ENCODE peak calls at places on chromosome 21, in four cellular contexts. W is MM.1S; B is GM23338; C is naive thymus-derived CD4-positive, alpha-beta T cell. G is an unnamed sample.
A peak's percentile ranks its signal among the peaks of the same experiment; 100 is the strongest.

GRCh38 chr21:31873696-31874599 is 1.1 kb downstream of the HUNK start:
- DNase-seq in W (peak; percentile 60), B (peak; percentile 73), C (peak; percentile 65), G (peak; percentile 46)

GRCh38 chr21:31078796-31079195 is 40.5 kb upstream of the KRTAP19-8 start:
- DNase-seq in W (no peak), B (no peak), C (no peak), G (no peak)

GRCh38 chr21:29586696-29587095 is 288.0 kb downstream of the BACH1 start:
- DNase-seq in W (no peak), B (no peak), C (no peak), G (no peak)

GRCh38 chr21:28805885-28806284 is 186.8 kb downstream of the LTN1 start:
- DNase-seq in W (no peak), B (no peak), C (no peak), G (peak; percentile 31)

GRCh38 chr21:29080454-29080930 is 7.0 kb upstream of the CCT8 start:
- DNase-seq in W (no peak), B (no peak), C (no peak), G (no peak)

GRCh38 chr21:27831821-27832569 is 865.1 kb upstream of the ADAMTS5 start:
- DNase-seq in W (no peak), B (no peak), C (no peak), G (no peak)

GRCh38 chr21:23452384-23453083 is 2154.7 kb downstream of the MRPL39 start:
- DNase-seq in W (peak; percentile 68), B (peak; percentile 83), C (no peak), G (no peak)

GRCh38 chr21:32143222-32143939 is 135.5 kb downstream of the MIS18A start:
- DNase-seq in W (no peak), B (peak; percentile 48), C (no peak), G (peak; percentile 17)

GRCh38 chr21:15062566-15062965 is 2.2 kb downstream of the NRIP1 start:
- DNase-seq in W (peak; percentile 23), B (no peak), C (no peak), G (no peak)

GRCh38 chr21:39087976-39088370 is 95.3 kb downstream of the PSMG1 start:
- DNase-seq in W (no peak), B (no peak), C (no peak), G (no peak)

GRCh38 chr21:40640427-40640826 is 206.5 kb downstream of the DSCAM start:
- DNase-seq in W (no peak), B (no peak), C (no peak), G (no peak)

GRCh38 chr21:36551731-36552457 is 72.0 kb upstream of the CLDN14 start:
- DNase-seq in W (no peak), B (no peak), C (no peak), G (no peak)

GRCh38 chr21:21973806-21974205 is 975.6 kb downstream of the NCAM2 start:
- DNase-seq in W (no peak), B (peak; percentile 63), C (no peak), G (no peak)

GRCh38 chr21:26506951-26507350 is 66.1 kb downstream of the CYYR1 start:
- DNase-seq in W (no peak), B (no peak), C (no peak), G (no peak)

GRCh38 chr21:32415451-32415850 is 2.9 kb downstream of the EVA1C start:
- DNase-seq in W (no peak), B (no peak), C (no peak), G (no peak)

GRCh38 chr21:36744560-36745231 is 45.8 kb downstream of the SIM2 start:
- DNase-seq in W (no peak), B (no peak), C (no peak), G (no peak)

GRCh38 chr21:26918318-26919065 is 48.4 kb downstream of the ADAMTS5 start:
- DNase-seq in W (no peak), B (no peak), C (no peak), G (no peak)

GRCh38 chr21:36209626-36210171 is 53.1 kb downstream of the DOP1B start:
- DNase-seq in W (peak; percentile 78), B (peak; percentile 91), C (no peak), G (no peak)

GRCh38 chr21:26769613-26770188 is 75.5 kb downstream of the ADAMTS1 start:
- DNase-seq in W (no peak), B (peak; percentile 64), C (no peak), G (peak; percentile 32)

GRCh38 chr21:46098303-46099141 is 610 bp downstream of the COL6A2 start:
- DNase-seq in W (no peak), B (peak; percentile 62), C (peak; percentile 24), G (peak; percentile 56)

GRCh38 chr21:33492571-33492970 is 1.1 kb upstream of the DNAJC28 start:
- DNase-seq in W (no peak), B (no peak), C (no peak), G (no peak)

GRCh38 chr21:24290151-24290833 is 1317.0 kb downstream of the MRPL39 start:
- DNase-seq in W (peak; percentile 75), B (no peak), C (peak; percentile 23), G (no peak)

GRCh38 chr21:40245021-40245420 is 377.8 kb downstream of the PCP4 start:
- DNase-seq in W (no peak), B (no peak), C (no peak), G (no peak)

GRCh38 chr21:31686272-31686913 is 26.9 kb downstream of the SOD1 start:
- DNase-seq in W (no peak), B (no peak), C (no peak), G (no peak)

GRCh38 chr21:39527067-39527595 is 75.4 kb downstream of the SH3BGR start:
- DNase-seq in W (no peak), B (no peak), C (no peak), G (no peak)

GRCh38 chr21:39390212-39390765 is 41.4 kb upstream of the HMGN1 start:
- DNase-seq in W (no peak), B (peak; percentile 60), C (no peak), G (no peak)

DNA sequence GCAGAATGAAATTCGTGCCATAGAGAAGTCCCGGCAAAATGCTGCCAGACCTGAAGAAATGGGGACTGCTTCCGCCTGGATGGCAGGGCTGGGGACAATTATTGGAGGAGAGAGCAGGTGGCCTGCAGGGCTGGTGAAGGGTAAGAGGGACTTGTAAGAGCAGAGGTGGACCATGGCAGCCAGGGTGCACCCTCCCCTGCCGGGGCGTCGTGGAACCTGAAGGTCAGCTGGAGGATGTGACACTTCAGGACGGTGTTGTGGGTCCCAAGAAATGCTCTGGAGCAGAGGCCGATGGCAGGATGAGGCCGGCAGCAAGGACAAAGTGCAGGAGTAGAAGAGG is 40.3 kb downstream of the RIPK4 start:
- DNase-seq in W (no peak), B (no peak), C (no peak), G (no peak)
- H3K27me3 ChIP-seq in W (peaks cover 93% of the 10 kb centered on the region), B (peaks cover 30% of the 10 kb centered on the region), C (no peaks in the 10 kb centered on the region), G (no peaks in the 10 kb centered on the region)

DNA sequence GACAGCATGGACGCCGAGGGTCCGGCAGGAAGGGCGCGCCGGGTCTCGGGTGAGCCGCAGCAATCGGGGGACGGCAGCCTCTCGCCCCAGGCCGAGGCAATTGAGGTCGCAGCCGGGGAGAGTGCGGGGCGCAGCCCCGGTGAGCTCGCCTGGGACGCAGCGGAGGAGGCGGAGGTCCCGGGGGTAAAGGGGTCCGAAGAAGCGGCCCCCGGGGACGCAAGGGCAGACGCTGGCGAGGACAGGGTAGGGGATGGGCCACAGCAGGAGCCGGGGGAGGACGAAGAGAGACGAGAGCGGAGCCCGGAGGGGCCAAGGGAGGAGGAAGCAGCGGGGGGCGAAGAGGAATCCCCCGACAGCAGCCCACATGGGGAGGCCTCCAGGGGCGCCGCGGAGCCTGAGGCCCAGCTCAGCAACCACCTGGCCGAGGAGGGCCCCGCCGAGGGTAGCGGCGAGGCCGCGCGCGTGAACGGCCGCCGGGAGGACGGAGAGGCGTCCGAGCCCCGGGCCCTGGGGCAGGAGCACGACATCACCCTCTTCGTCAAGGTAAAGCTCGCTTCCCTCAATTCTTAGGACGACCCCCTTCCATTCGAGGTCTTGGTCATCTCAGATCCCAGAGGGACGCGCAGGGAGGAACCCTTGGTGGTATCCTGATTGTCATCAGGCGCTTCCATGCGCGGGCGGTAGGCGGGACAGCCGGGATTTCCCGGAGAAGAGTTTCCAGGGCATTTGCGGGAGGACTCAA is 1.6 kb downstream of the CLIC6 start:
- DNase-seq in W (no peak), B (peak; percentile 70), C (no peak), G (no peak)
- H3K27me3 ChIP-seq in W (peaks cover 8% of the 10 kb centered on the region), B (peaks cover 66% of the 10 kb centered on the region), C (peaks cover 3% of the 10 kb centered on the region), G (no peaks in the 10 kb centered on the region)

GRCh38 chr21:17519208-17519738 is 6.4 kb downstream of the CXADR start:
- DNase-seq in W (no peak), B (no peak), C (no peak), G (no peak)

GRCh38 chr21:17514124-17514481 is 1.3 kb downstream of the CXADR start:
- DNase-seq in W (no peak), B (peak; percentile 91), C (no peak), G (no peak)

GRCh38 chr21:17512245-17513213 is at the start of gene CXADR:
- DNase-seq in W (peak; percentile 95), B (peak; percentile 95), C (peak; percentile 78), G (peak; percentile 44)

DNA sequence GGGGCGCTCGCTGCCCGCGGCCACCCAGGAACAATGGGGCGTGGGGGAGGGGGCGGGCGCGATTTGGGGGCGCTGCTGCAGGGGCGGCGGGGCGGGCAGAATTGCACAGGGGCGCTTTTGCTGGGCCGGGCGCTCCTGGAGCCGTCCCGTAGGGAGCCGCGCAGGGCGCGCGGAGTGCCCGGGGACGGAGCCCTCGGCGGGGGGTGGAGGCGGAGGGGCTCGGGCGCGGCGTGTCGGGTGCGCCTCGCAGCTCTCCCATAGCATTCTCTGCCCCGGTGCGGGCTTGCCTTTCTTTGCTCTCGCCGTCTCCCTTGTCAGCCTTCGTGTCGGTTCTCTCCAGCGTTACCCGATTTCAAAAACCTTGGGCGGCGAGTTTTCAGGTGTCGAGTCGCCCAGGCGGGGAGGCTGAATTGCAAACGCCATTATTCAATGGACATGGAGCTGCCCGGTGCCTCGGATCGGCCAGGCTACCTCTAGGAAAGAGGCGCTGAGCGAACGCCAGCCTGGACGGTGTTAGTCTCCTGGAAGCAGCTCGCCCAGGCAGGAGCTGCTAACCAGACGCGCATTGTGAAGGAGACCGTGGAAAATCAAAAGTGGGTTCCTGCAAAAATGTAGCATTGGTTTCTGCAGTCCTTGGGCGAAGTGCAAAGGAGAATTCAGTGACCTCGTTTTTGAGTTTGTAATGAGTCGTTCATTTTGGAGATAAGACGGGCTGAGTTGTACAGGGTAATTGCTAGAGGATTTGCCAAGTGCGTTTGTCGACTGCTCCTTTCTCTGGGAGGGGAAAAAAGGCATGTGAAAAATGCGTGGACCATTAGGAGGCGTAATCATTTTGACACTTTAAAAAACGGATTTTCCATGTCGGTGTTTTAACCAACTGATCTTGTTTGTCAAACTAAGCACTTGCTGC is 626 bp downstream of the CXADR start:
- DNase-seq in W (peak; percentile 37), B (peak; percentile 52), C (peak; percentile 39), G (peak; percentile 23)
- H3K27me3 ChIP-seq in W (no peaks in the 10 kb centered on the region), B (no peaks in the 10 kb centered on the region), C (no peaks in the 10 kb centered on the region), G (no peaks in the 10 kb centered on the region)

GRCh38 chr21:41755934-41756773 is 10.7 kb downstream of the RIPK4 start:
- DNase-seq in W (no peak), B (no peak), C (no peak), G (no peak)

GRCh38 chr21:41755258-41755933 is 11.5 kb downstream of the RIPK4 start:
- DNase-seq in W (no peak), B (no peak), C (no peak), G (no peak)

GRCh38 chr21:41752231-41752681 is 14.6 kb downstream of the RIPK4 start:
- DNase-seq in W (no peak), B (no peak), C (no peak), G (no peak)

GRCh38 chr21:41753001-41753725 is 13.7 kb downstream of the RIPK4 start:
- DNase-seq in W (no peak), B (no peak), C (no peak), G (no peak)

DNA sequence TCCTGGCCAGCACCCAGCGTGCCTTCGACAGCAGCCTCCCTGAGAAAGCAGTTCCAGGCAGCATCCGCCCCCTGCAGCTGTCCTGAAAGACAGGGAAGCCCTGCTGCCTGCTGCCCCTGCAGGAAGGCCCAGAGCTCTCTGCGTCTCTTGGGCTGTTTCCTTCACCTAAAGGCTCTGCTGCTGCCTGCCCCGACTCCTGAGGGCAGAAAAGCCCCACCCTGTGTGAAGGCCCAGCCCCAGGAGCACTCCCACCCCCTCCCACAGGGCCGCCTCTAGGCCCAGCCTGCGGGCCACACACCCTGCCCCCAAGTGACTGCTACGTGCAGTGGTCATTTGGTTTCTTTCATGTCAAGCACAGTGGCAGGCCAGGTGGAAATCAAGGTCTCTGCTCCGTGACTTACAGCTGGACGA is 12.4 kb downstream of the RIPK4 start:
- DNase-seq in W (no peak), B (peak; percentile 47), C (no peak), G (no peak)
- H3K27me3 ChIP-seq in W (peaks cover 78% of the 10 kb centered on the region), B (no peaks in the 10 kb centered on the region), C (no peaks in the 10 kb centered on the region), G (no peaks in the 10 kb centered on the region)